ENCODE peak calls at places on chromosomes 11 and 22, in eight cellular contexts. Q is A549, G is MM.1S, A is left ventricle myocardium inferior, E is NCI-H1417, D is A172, V is choroid plexus epithelial cell, I is astrocyte. L is an unnamed sample.

GRCh38 chr11:131796089-131796488 is 425.7 kb downstream of the NTM start:
- DNase-seq in Q (no peak), G (no peak), A (no peak), E (no peak), D (no peak), V (no peak), I (no peak), L (no peak)

GRCh38 chr11:83643115-83643514 is 356.9 kb upstream of the CCDC90B start:
- DNase-seq in Q (no peak), G (peak; percentile 19), A (no peak), E (no peak), D (no peak), V (no peak), I (no peak), L (no peak)

GRCh38 chr22:40182231-40182835 is 4.6 kb downstream of the TNRC6B start:
- DNase-seq in Q (no peak), G (no peak), A (no peak), E (no peak), D (no peak), V (no peak), I (peak; percentile 40), L (no peak)

GRCh38 chr11:10038916-10039315 is 255.1 kb downstream of the SBF2 start:
- DNase-seq in Q (no peak), G (no peak), A (no peak), E (no peak), D (no peak), V (peak; percentile 51), I (peak; percentile 24), L (peak; percentile 15)

GRCh38 chr22:35966314-35967045 is 62.1 kb downstream of the RBFOX2 start:
- DNase-seq in Q (no peak), G (no peak), A (no peak), E (no peak), D (no peak), V (no peak), I (peak; percentile 74), L (no peak)

GRCh38 chr11:130422251-130422995 is 6.0 kb downstream of the ADAMTS8 start:
- DNase-seq in Q (no peak), G (no peak), A (no peak), E (no peak), D (no peak), V (no peak), I (no peak), L (no peak)

GRCh38 chr11:132439711-132440300 is 1069.4 kb downstream of the NTM start:
- DNase-seq in Q (no peak), G (no peak), A (no peak), E (no peak), D (no peak), V (peak; percentile 25), I (peak; percentile 30), L (no peak)

GRCh38 chr11:66022401-66023185 is 3.7 kb downstream of the CATSPER1 start:
- DNase-seq in Q (peak; percentile 72), G (peak; percentile 68), A (peak; percentile 75), E (peak; percentile 64), D (no peak), V (peak; percentile 56), I (no peak), L (peak; percentile 58)

GRCh38 chr11:117221775-117222517 is 9.9 kb downstream of the PCSK7 start:
- DNase-seq in Q (no peak), G (no peak), A (peak; percentile 69), E (peak; percentile 81), D (peak; percentile 11), V (peak; percentile 62), I (no peak), L (no peak)

GRCh38 chr11:24511518-24511917 is 14.7 kb downstream of the LUZP2 start:
- DNase-seq in Q (no peak), G (no peak), A (no peak), E (no peak), D (no peak), V (peak; percentile 15), I (peak; percentile 20), L (no peak)

GRCh38 chr22:35638408-35638807 is 9.8 kb upstream of the APOL6 start:
- DNase-seq in Q (no peak), G (no peak), A (peak; percentile 91), E (no peak), D (no peak), V (peak; percentile 24), I (peak; percentile 72), L (no peak)

GRCh38 chr22:36862251-36863242 is 1.7 kb downstream of the NCF4 start:
- DNase-seq in Q (no peak), G (no peak), A (peak; percentile 46), E (no peak), D (no peak), V (no peak), I (no peak), L (no peak)

GRCh38 chr11:73577496-73577917 is 20.4 kb downstream of the FAM168A start:
- DNase-seq in Q (no peak), G (no peak), A (no peak), E (no peak), D (no peak), V (peak; percentile 19), I (peak; percentile 32), L (no peak)

GRCh38 chr11:9757809-9758675 is 94.2 kb downstream of the SWAP70 start:
- DNase-seq in Q (peak; percentile 83), G (peak; percentile 87), A (peak; percentile 90), E (peak; percentile 86), D (peak; percentile 71), V (peak; percentile 82), I (peak; percentile 45), L (peak; percentile 46)

GRCh38 chr22:47422736-47423135 is 660.3 kb downstream of the TBC1D22A start:
- DNase-seq in Q (no peak), G (no peak), A (no peak), E (no peak), D (no peak), V (no peak), I (no peak), L (no peak)

GRCh38 chr11:19728436-19728835 is 15.8 kb downstream of the NAV2 start:
- DNase-seq in Q (no peak), G (no peak), A (no peak), E (no peak), D (no peak), V (peak; percentile 90), I (peak; percentile 38), L (peak; percentile 9)

GRCh38 chr11:74683941-74684481 is 47.2 kb downstream of the CHRDL2 start:
- DNase-seq in Q (no peak), G (no peak), A (no peak), E (no peak), D (no peak), V (no peak), I (peak; percentile 45), L (no peak)

GRCh38 chr11:43852057-43852636 is 28.5 kb upstream of the ALKBH3 start:
- DNase-seq in Q (peak; percentile 79), G (peak; percentile 67), A (no peak), E (peak; percentile 49), D (peak; percentile 80), V (peak; percentile 95), I (peak; percentile 51), L (peak; percentile 32)

GRCh38 chr22:22429374-22430108 is 79.0 kb downstream of the ZNF280B start:
- DNase-seq in Q (no peak), G (peak; percentile 36), A (no peak), E (no peak), D (no peak), V (peak; percentile 23), I (no peak), L (no peak)

GRCh38 chr22:17891427-17892167 is 117.3 kb upstream of the BID start:
- DNase-seq in Q (no peak), G (no peak), A (peak; percentile 71), E (no peak), D (no peak), V (no peak), I (no peak), L (no peak)

GRCh38 chr11:44983786-44984185 is 33.1 kb upstream of the TP53I11 start:
- DNase-seq in Q (no peak), G (no peak), A (no peak), E (no peak), D (no peak), V (no peak), I (no peak), L (no peak)

GRCh38 chr11:32071811-32072210 is 19.1 kb upstream of the RCN1 start:
- DNase-seq in Q (peak; percentile 41), G (no peak), A (no peak), E (no peak), D (peak; percentile 62), V (peak; percentile 83), I (peak; percentile 75), L (peak; percentile 63)

GRCh38 chr11:70378506-70379134 is 19.7 kb upstream of the CTTN start:
- DNase-seq in Q (peak; percentile 34), G (no peak), A (no peak), E (no peak), D (no peak), V (no peak), I (no peak), L (no peak)

GRCh38 chr22:27032121-27032761 is 374.9 kb downstream of the MIAT start:
- DNase-seq in Q (no peak), G (no peak), A (no peak), E (no peak), D (no peak), V (peak; percentile 46), I (peak; percentile 10), L (no peak)

GRCh38 chr11:125591659-125592304 is 870 bp upstream of the STT3A start:
- DNase-seq in Q (no peak), G (peak; percentile 10), A (peak; percentile 20), E (peak; percentile 35), D (peak; percentile 14), V (peak; percentile 58), I (peak; percentile 16), L (peak; percentile 7)

GRCh38 chr11:60924110-60924905 is at the start of gene TMEM132A:
- DNase-seq in Q (peak; percentile 68), G (no peak), A (peak; percentile 74), E (peak; percentile 76), D (peak; percentile 57), V (peak; percentile 56), I (peak; percentile 59), L (peak; percentile 74)

GRCh38 chr11:24739637-24740036 is 242.8 kb downstream of the LUZP2 start:
- DNase-seq in Q (no peak), G (no peak), A (no peak), E (no peak), D (no peak), V (no peak), I (no peak), L (no peak)

GRCh38 chr22:37588540-37589215 is 8.8 kb upstream of the LGALS2 start:
- DNase-seq in Q (no peak), G (no peak), A (no peak), E (no peak), D (no peak), V (no peak), I (no peak), L (no peak)

GRCh38 chr11:35969089-35970046 is 25.5 kb downstream of the LDLRAD3 start:
- DNase-seq in Q (no peak), G (no peak), A (no peak), E (no peak), D (no peak), V (peak; percentile 28), I (no peak), L (no peak)

GRCh38 chr11:334264-335033 is 13.8 kb upstream of the IFITM3 start:
- DNase-seq in Q (no peak), G (no peak), A (no peak), E (peak; percentile 56), D (no peak), V (peak; percentile 47), I (peak; percentile 45), L (no peak)

GRCh38 chr11:33444835-33445594 is 187.8 kb downstream of the HIPK3 start:
- DNase-seq in Q (no peak), G (no peak), A (no peak), E (no peak), D (no peak), V (peak; percentile 14), I (peak; percentile 40), L (peak; percentile 42)

GRCh38 chr11:67486481-67487195 is 3.8 kb downstream of the AIP start:
- DNase-seq in Q (no peak), G (no peak), A (no peak), E (no peak), D (no peak), V (no peak), I (no peak), L (no peak)

GRCh38 chr22:42560781-42561180 is 7.0 kb downstream of the SERHL2 start:
- DNase-seq in Q (peak; percentile 26), G (no peak), A (no peak), E (no peak), D (no peak), V (peak; percentile 26), I (no peak), L (no peak)

GRCh38 chr11:127412234-127412633 is 411.7 kb upstream of the KIRREL3 start:
- DNase-seq in Q (no peak), G (no peak), A (no peak), E (no peak), D (no peak), V (no peak), I (no peak), L (no peak)